ENCODE peak calls at places on chromosomes 4 and X, in four cellular contexts. G, P, V and A are unnamed samples.

GRCh38 chr4:153408932-153409331 is 57.2 kb upstream of the TMEM131L start:
- DNase-seq in G (no peak), P (no peak), V (no peak), A (no peak)

GRCh38 chrX:101682723-101683122 is 23.1 kb upstream of the ARMCX2 start:
- DNase-seq in G (no peak), P (no peak), V (peak), A (peak)

GRCh38 chrX:110204986-110205385 is 112.9 kb downstream of the AMMECR1 start:
- DNase-seq in G (no peak), P (no peak), V (peak), A (no peak)

GRCh38 chr4:14308229-14308651 is 680.7 kb upstream of the BOD1L1 start:
- DNase-seq in G (no peak), P (no peak), V (no peak), A (no peak)

GRCh38 chr4:156790866-156791265 is 180.7 kb downstream of the PDGFC start:
- DNase-seq in G (no peak), P (no peak), V (peak), A (peak)

GRCh38 chr4:114081783-114082182 is 102.3 kb upstream of the ARSJ start:
- DNase-seq in G (no peak), P (no peak), V (no peak), A (no peak)

GRCh38 chr4:151948351-151949016 is 187.7 kb upstream of the GATB start:
- DNase-seq in G (no peak), P (no peak), V (peak), A (no peak)

GRCh38 chr4:67678612-67679011 is 22.3 kb downstream of the UBA6 start:
- DNase-seq in G (no peak), P (no peak), V (no peak), A (no peak)

GRCh38 chr4:41718907-41719306 is 29.6 kb downstream of the PHOX2B start:
- DNase-seq in G (no peak), P (no peak), V (peak), A (no peak)

GRCh38 chrX:150365051-150365952 is 2.2 kb downstream of the MAMLD1 start:
- DNase-seq in G (peak), P (peak), V (peak), A (peak)

GRCh38 chr4:2363056-2363719 is 55.3 kb downstream of the ZFYVE28 start:
- DNase-seq in G (peak), P (no peak), V (no peak), A (no peak)

GRCh38 chr4:154367659-154368058 is 123.9 kb downstream of the DCHS2 start:
- DNase-seq in G (no peak), P (no peak), V (no peak), A (no peak)

GRCh38 chrX:109940411-109940810 is 62.5 kb upstream of the TMEM164 start:
- DNase-seq in G (no peak), P (no peak), V (peak), A (no peak)

GRCh38 chr4:100881283-100881682 is 363.5 kb upstream of the EMCN start:
- DNase-seq in G (no peak), P (no peak), V (no peak), A (no peak)

GRCh38 chr4:76485450-76485849 is 50.4 kb downstream of the SHROOM3 start:
- DNase-seq in G (peak), P (no peak), V (peak), A (no peak)

GRCh38 chr4:54794033-54794432 is 136.3 kb downstream of the KIT start:
- DNase-seq in G (no peak), P (no peak), V (no peak), A (no peak)

GRCh38 chr4:6192245-6192644 is 8.1 kb downstream of the JAKMIP1 start:
- DNase-seq in G (no peak), P (no peak), V (no peak), A (no peak)

GRCh38 chr4:176817222-176817621 is 24.5 kb upstream of the VEGFC start:
- DNase-seq in G (no peak), P (no peak), V (no peak), A (no peak)

GRCh38 chr4:8033776-8034528 is 94.3 kb upstream of the AFAP1 start:
- DNase-seq in G (no peak), P (no peak), V (no peak), A (no peak)

GRCh38 chr4:26320159-26320452 is 708 bp upstream of the RBPJ start:
- DNase-seq in G (no peak), P (peak), V (no peak), A (no peak)

GRCh38 chrX:20454117-20454516 is 187.4 kb upstream of the RPS6KA3 start:
- DNase-seq in G (no peak), P (no peak), V (peak), A (no peak)